ENCODE peak calls at places on chromosome 6, in four cellular contexts. G is astrocyte of the spinal cord, C is fibroblast of the conjunctiva, Z is AG09319. J is an unnamed sample.

GRCh38 chr6:28000351-28001045 is 43.5 kb downstream of the OR2B6 start:
- DNase-seq in G (no peak), Z (no peak), C (no peak), J (no peak)

GRCh38 chr6:168090706-168091105 is 11.7 kb upstream of the FRMD1 start:
- DNase-seq in Z (no peak), C (no peak), G (no peak), J (no peak)

GRCh38 chr6:130674604-130675003 is 152.6 kb upstream of the SMLR1 start:
- DNase-seq in C (no peak), Z (no peak), G (no peak), J (no peak)

GRCh38 chr6:29941476-29941875 is 856 bp upstream of the HLA-A start:
- DNase-seq in Z (no peak), G (no peak), C (no peak), J (no peak)

GRCh38 chr6:35370799-35371493 is 28.6 kb downstream of the PPARD start:
- DNase-seq in C (peak), Z (no peak), G (no peak), J (no peak)

GRCh38 chr6:53494076-53494475 is 50.8 kb downstream of the GCLC start:
- DNase-seq in C (no peak), G (no peak), Z (no peak), J (no peak)

GRCh38 chr6:118567974-118568373 is 19.9 kb downstream of the PLN start:
- DNase-seq in G (no peak), Z (no peak), C (no peak), J (no peak)

GRCh38 chr6:84774174-84775158 is 10.1 kb upstream of the TBX18 start:
- DNase-seq in C (peak), Z (no peak), G (peak), J (peak)

GRCh38 chr6:33207569-33208088 is 671 bp upstream of the RING1 start:
- DNase-seq in Z (no peak), G (peak), C (no peak), J (peak)

GRCh38 chr6:2412731-2413130 is 167.3 kb upstream of the GMDS start:
- DNase-seq in G (peak), C (peak), Z (no peak), J (no peak)

GRCh38 chr6:71965404-71965803 is 79.1 kb downstream of the RIMS1 start:
- DNase-seq in G (no peak), C (no peak), Z (no peak), J (no peak)

GRCh38 chr6:24980507-24981384 is 45.0 kb upstream of the RIPOR2 start:
- DNase-seq in G (no peak), Z (no peak), C (no peak), J (peak)

GRCh38 chr6:166419268-166419667 is 36.5 kb upstream of the MPC1 start:
- DNase-seq in C (no peak), Z (no peak), G (peak), J (peak)

GRCh38 chr6:110551088-110551487 is 74.7 kb upstream of the SLC22A16 start:
- DNase-seq in G (no peak), Z (no peak), C (no peak), J (no peak)

GRCh38 chr6:90227165-90227564 is 69.5 kb downstream of the BACH2 start:
- DNase-seq in C (no peak), Z (no peak), G (no peak), J (no peak)

GRCh38 chr6:45617441-45617840 is 239.7 kb upstream of the SUPT3H start:
- DNase-seq in Z (no peak), C (no peak), G (peak), J (peak)

GRCh38 chr6:128509709-128510108 is 10.7 kb downstream of the PTPRK start:
- DNase-seq in G (no peak), Z (no peak), C (no peak), J (no peak)

GRCh38 chr6:149079911-149080501 is 237.5 kb upstream of the TAB2 start:
- DNase-seq in Z (peak), G (peak), C (peak), J (no peak)

GRCh38 chr6:34912715-34913464 is 23.8 kb downstream of the ANKS1A start:
- DNase-seq in Z (no peak), C (no peak), G (peak), J (peak)

GRCh38 chr6:134081506-134081905 is 29.1 kb upstream of the SLC2A12 start:
- DNase-seq in C (no peak), G (no peak), Z (no peak), J (no peak)

GRCh38 chr6:170262481-170263088 is 28.3 kb downstream of the DLL1 start:
- DNase-seq in G (no peak), Z (no peak), C (no peak), J (no peak)

GRCh38 chr6:89895273-89895874 is 1.1 kb downstream of the GJA10 start:
- DNase-seq in C (peak), Z (peak), G (peak), J (peak)

GRCh38 chr6:39422273-39422672 is 99.8 kb upstream of the KCNK16 start:
- DNase-seq in G (no peak), Z (no peak), C (no peak), J (no peak)

GRCh38 chr6:4776967-4777925 is 1.0 kb downstream of the CDYL start:
- DNase-seq in Z (no peak), C (no peak), G (peak), J (peak)